ENCODE peak calls at places on chromosomes 4 and X, in five cellular contexts. U is SK-N-SH, L is H1, W is HCT116, Y is HepG2. A is an unnamed sample.

GRCh38 chr4:145694929-145695328 is 15.0 kb downstream of the C4orf51 start:
- DNase-seq in U (no peak), L (no peak), W (no peak), Y (no peak), A (no peak)

GRCh38 chrX:79287724-79288123 is 79.4 kb downstream of the ITM2A start:
- DNase-seq in U (no peak), L (no peak), W (no peak), Y (no peak), A (no peak)

GRCh38 chr4:54433686-54434085 is 204.6 kb downstream of the PDGFRA start:
- DNase-seq in U (no peak), L (peak), W (peak), Y (no peak), A (peak)

GRCh38 chrX:69988955-69989394 is 60.8 kb downstream of the AWAT2 start:
- DNase-seq in U (no peak), L (no peak), W (peak), Y (no peak), A (no peak)

GRCh38 chr4:145839151-145839550 is 99.5 kb downstream of the ZNF827 start:
- DNase-seq in U (no peak), L (no peak), W (no peak), Y (no peak), A (peak)

GRCh38 chr4:55291227-55291629 is 54.8 kb upstream of the SRD5A3 start:
- DNase-seq in U (no peak), L (no peak), W (no peak), Y (no peak), A (no peak)

GRCh38 chr4:76706581-76706980 is 191.4 kb downstream of the SOWAHB start:
- DNase-seq in U (no peak), L (no peak), W (no peak), Y (peak), A (no peak)

GRCh38 chrX:97547873-97548578 is 664.3 kb downstream of the RPA4 start:
- DNase-seq in U (peak), L (no peak), W (peak), Y (peak), A (no peak)

GRCh38 chr4:128256539-128256938 is 31.1 kb downstream of the PGRMC2 start:
- DNase-seq in U (no peak), L (no peak), W (no peak), Y (no peak), A (no peak)

GRCh38 chrX:118164138-118164537 is 47.5 kb upstream of the KLHL13 start:
- DNase-seq in U (no peak), L (no peak), W (no peak), Y (no peak), A (no peak)

GRCh38 chr4:87241341-87241740 is 20.9 kb upstream of the KLHL8 start:
- DNase-seq in U (no peak), L (no peak), W (no peak), Y (no peak), A (no peak)

GRCh38 chrX:151828434-151829080 is 84.1 kb upstream of the MAGEA4 start:
- DNase-seq in U (no peak), L (no peak), W (no peak), Y (no peak), A (no peak)

GRCh38 chrX:16807548-16807947 is 21.3 kb downstream of the TXLNG start:
- DNase-seq in U (peak), L (no peak), W (no peak), Y (no peak), A (peak)

DNA sequence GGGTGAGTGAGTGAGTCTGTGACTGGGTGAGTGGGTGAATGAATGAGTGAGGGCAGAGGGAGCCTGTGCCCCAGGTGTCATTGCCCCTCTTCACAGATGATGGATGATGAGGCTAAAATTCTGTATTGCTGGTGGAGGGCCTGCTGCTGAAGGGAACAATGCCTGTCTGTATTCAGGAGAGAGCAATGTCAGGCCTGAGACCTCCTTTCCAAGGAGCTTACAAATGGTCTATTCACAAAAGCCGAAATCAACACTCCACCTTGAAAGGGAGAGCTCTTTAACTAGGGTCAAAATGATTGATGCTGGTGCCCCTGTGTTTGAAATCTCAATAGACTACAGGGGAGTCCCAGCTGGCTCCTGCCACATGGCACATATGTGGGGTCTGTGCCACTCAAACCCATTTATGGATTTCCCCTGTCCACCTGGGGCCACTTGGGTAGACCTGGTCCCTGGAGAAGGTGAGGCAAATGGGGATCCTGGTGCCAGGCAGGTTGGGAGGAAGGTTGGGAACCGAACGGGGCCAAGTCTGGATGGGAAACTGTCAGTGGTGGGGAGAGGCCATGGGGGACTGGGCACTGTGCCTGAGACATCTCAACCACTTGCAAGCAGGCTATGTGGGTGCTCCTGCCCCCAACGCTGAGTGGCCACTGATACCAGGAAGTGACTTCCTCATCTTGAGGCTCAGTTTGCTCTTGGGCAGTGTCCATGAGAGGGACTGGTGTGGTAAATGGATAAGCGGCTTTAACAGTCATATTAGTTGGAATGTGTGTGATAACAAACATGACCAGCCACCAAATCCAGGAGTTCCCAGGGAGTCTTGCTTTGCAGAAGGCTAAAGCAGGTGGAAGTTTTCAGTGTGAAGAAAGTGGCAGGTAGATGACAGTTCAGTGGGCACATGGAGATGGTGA is 223.8 kb upstream of the PSAPL1 start:
- DNase-seq in U (no peak), L (no peak), W (no peak), Y (peak), A (no peak)
- TF ChIP-seq JUND in U (no peak), L (no peak), W (no peak), Y (no peak), A (no peak)

GRCh38 chrX:11267311-11267910 is 25.8 kb upstream of the AMELX start:
- DNase-seq in U (no peak), L (no peak), W (no peak), Y (peak), A (no peak)
- TF ChIP-seq JUND in U (no peak), L (no peak), W (no peak), Y (no peak), A (no peak)

DNA sequence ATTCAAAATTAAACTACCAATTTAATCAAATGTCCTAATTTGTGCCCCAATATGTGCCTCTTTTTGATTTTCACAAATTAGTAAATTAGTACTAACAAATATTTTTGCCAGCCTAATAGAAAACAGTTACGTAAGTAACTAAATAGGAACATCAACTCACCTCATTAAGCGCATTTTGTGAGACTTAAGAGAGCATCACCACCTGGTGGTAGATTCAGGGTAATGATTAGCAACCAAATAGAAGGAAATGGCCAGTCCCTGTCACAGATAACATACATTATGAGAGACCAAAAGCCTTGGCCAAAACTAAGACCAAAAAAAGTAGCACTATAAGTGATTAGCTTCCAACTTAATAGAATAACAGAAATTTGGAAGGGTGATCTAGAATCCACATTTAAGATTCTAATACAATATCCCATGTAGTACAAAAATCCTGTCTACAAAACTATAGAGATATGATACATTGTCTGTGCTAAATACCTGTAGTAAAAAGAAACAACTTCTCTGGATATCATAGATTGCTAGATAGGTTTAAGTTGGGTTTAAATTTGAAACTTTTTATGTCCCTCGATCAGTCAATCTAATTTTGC is 46.7 kb downstream of the C4orf46 start:
- DNase-seq in U (peak), L (no peak), W (peak), Y (peak), A (peak)
- TF ChIP-seq JUND in U (no peak), L (no peak), W (no peak), Y (no peak), A (no peak)

DNA sequence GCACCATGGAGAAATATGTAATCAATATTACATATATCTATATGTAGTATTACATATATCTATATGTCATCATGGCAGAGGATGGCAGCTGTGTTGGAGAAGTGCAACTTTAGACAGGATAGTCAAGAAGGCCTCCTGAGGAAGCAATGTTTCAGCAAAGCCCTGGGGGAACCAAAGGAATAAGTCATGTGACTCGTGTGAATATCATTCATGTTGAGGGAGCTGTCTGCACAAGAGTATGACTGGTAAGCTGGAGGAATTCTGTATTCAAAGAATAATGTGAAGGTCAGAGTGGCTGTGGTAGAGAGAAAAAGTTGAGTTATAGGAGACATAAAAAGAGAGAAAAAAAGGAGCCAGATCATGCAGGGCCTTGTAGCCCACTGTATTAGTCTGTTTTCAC is 92.9 kb upstream of the EDNRA start:
- DNase-seq in U (no peak), L (no peak), W (no peak), Y (no peak), A (no peak)
- TF ChIP-seq JUND in U (no peak), L (no peak), W (no peak), Y (no peak), A (no peak)